ENCODE peak calls at places on chromosomes 4 and X, in seven cellular contexts. Q is naive thymus-derived CD8-positive, alpha-beta T cell; P is stimulated activated effector memory CD8-positive, alpha-beta T cell treated with anti-CD3 and anti-CD28 coated beads, Interleukin-12 subunit alpha, Interleukin-12 subunit beta, amount 100 ng/mL, for 72 hours; W is posterior cingulate gyrus; V is NCI-H1092; O is mesendoderm; C is amniotic stem cell. L is an unnamed sample.

GRCh38 chrX:3262906-3263305 is 83.5 kb downstream of the MXRA5 start:
- DNase-seq in W (no peak), V (no peak), Q (no peak), P (no peak), O (no peak), C (peak; percentile 72), L (peak; percentile 12)

GRCh38 chr4:76305971-76306881 is at the start of gene STBD1:
- DNase-seq in P (peak; percentile 77), V (peak; percentile 12), C (peak; percentile 16), O (peak; percentile 81), Q (no peak), W (peak; percentile 86), L (peak; percentile 82)

GRCh38 chr4:15336410-15337184 is 91.2 kb upstream of the C1QTNF7 start:
- DNase-seq in V (no peak), O (peak; percentile 91), P (no peak), C (peak; percentile 8), W (no peak), Q (no peak), L (peak; percentile 35)

GRCh38 chr4:23070848-23071570 is 378.3 kb downstream of the GBA3 start:
- DNase-seq in V (no peak), Q (no peak), O (no peak), P (no peak), W (no peak), C (no peak), L (no peak)

GRCh38 chr4:146330392-146330791 is 116.1 kb downstream of the REELD1 start:
- DNase-seq in P (no peak), V (no peak), W (no peak), O (no peak), Q (no peak), C (no peak), L (no peak)

GRCh38 chr4:122341906-122342305 is 36.9 kb upstream of the ADAD1 start:
- DNase-seq in W (no peak), C (peak; percentile 48), Q (no peak), V (no peak), P (no peak), O (no peak), L (no peak)

GRCh38 chr4:41442818-41443217 is 95.1 kb upstream of the LIMCH1 start:
- DNase-seq in V (peak; percentile 25), P (no peak), C (no peak), Q (no peak), W (no peak), O (no peak), L (no peak)

GRCh38 chrX:56978172-56978571 is 17.2 kb downstream of the SPIN3 start:
- DNase-seq in Q (no peak), C (no peak), W (no peak), O (peak; percentile 62), P (peak; percentile 49), V (peak; percentile 17), L (peak; percentile 70)

GRCh38 chrX:107674480-107675364 is 46.4 kb downstream of the PRPS1 start:
- DNase-seq in Q (peak; percentile 57), W (no peak), V (no peak), P (no peak), O (no peak), C (no peak), L (no peak)

GRCh38 chrX:7586126-7586525 is 256.8 kb upstream of the VCX start:
- DNase-seq in O (peak; percentile 48), W (no peak), Q (no peak), C (no peak), V (no peak), P (no peak), L (no peak)

GRCh38 chr4:186021461-186022167 is 47.3 kb upstream of the TLR3 start:
- DNase-seq in V (peak; percentile 45), C (no peak), P (no peak), Q (no peak), O (peak; percentile 78), W (peak; percentile 82), L (peak; percentile 52)